ENCODE peak calls at places on chromosomes 12 and 14, in ten cellular contexts. One of them, this sample, is unnamed.

GRCh38 chr14:41606249-41607118 is at the start of gene LRFN5:
- DNase-seq in ACHN: no peak
- DNase-seq in heart left ventricle: peak; percentile 60
- DNase-seq in NCI-H1092 treated with DMSO at 0.1 percent for 48 hours: peak; percentile 96
- DNase-seq in HCT116: no peak
- DNase-seq in AG08395: no peak
- DNase-seq in nephron progenitor cell: peak; percentile 65
- DNase-seq in tibial nerve: no peak
- DNase-seq in esophagus squamous epithelium: no peak
- DNase-seq in ELR: peak; percentile 2
- DNase-seq in this sample: no peak

GRCh38 chr12:1007276-1007675 is 16.3 kb downstream of the ERC1 start:
- DNase-seq in HCT116: no peak
- DNase-seq in AG08395: no peak
- DNase-seq in esophagus squamous epithelium: no peak
- DNase-seq in ELR: no peak
- DNase-seq in ACHN: no peak
- DNase-seq in tibial nerve: no peak
- DNase-seq in NCI-H1092 treated with DMSO at 0.1 percent for 48 hours: no peak
- DNase-seq in heart left ventricle: no peak
- DNase-seq in nephron progenitor cell: no peak
- DNase-seq in this sample: no peak

GRCh38 chr14:52923902-52924575 is 26.8 kb downstream of the FERMT2 start:
- DNase-seq in AG08395: no peak
- DNase-seq in heart left ventricle: no peak
- DNase-seq in nephron progenitor cell: no peak
- DNase-seq in tibial nerve: no peak
- DNase-seq in ELR: peak; percentile 24
- DNase-seq in esophagus squamous epithelium: no peak
- DNase-seq in HCT116: no peak
- DNase-seq in ACHN: peak; percentile 37
- DNase-seq in NCI-H1092 treated with DMSO at 0.1 percent for 48 hours: no peak
- DNase-seq in this sample: peak; percentile 16

GRCh38 chr14:99191663-99192621 is 80.1 kb downstream of the BCL11B start:
- DNase-seq in ACHN: peak; percentile 45
- DNase-seq in ELR: peak; percentile 4
- DNase-seq in nephron progenitor cell: no peak
- DNase-seq in NCI-H1092 treated with DMSO at 0.1 percent for 48 hours: peak; percentile 85
- DNase-seq in tibial nerve: peak; percentile 62
- DNase-seq in HCT116: no peak
- DNase-seq in heart left ventricle: peak; percentile 38
- DNase-seq in AG08395: peak; percentile 68
- DNase-seq in esophagus squamous epithelium: no peak
- DNase-seq in this sample: peak; percentile 42

GRCh38 chr12:123264642-123265041 is 7.0 kb downstream of the CDK2AP1 start:
- DNase-seq in NCI-H1092 treated with DMSO at 0.1 percent for 48 hours: no peak
- DNase-seq in AG08395: no peak
- DNase-seq in tibial nerve: no peak
- DNase-seq in ELR: no peak
- DNase-seq in heart left ventricle: no peak
- DNase-seq in HCT116: no peak
- DNase-seq in esophagus squamous epithelium: no peak
- DNase-seq in nephron progenitor cell: no peak
- DNase-seq in ACHN: no peak
- DNase-seq in this sample: peak; percentile 23

GRCh38 chr12:57844725-57845477 is 1.6 kb downstream of the CTDSP2 start:
- DNase-seq in nephron progenitor cell: peak; percentile 62
- DNase-seq in ELR: peak; percentile 88
- DNase-seq in NCI-H1092 treated with DMSO at 0.1 percent for 48 hours: no peak
- DNase-seq in HCT116: peak; percentile 23
- DNase-seq in AG08395: peak; percentile 87
- DNase-seq in ACHN: peak; percentile 93
- DNase-seq in tibial nerve: peak; percentile 84
- DNase-seq in esophagus squamous epithelium: no peak
- DNase-seq in heart left ventricle: peak; percentile 86
- DNase-seq in this sample: no peak

GRCh38 chr14:63542231-63542999 is 762 bp downstream of the PPP2R5E start:
- DNase-seq in tibial nerve: no peak
- DNase-seq in nephron progenitor cell: peak; percentile 51
- DNase-seq in esophagus squamous epithelium: no peak
- DNase-seq in NCI-H1092 treated with DMSO at 0.1 percent for 48 hours: peak; percentile 75
- DNase-seq in HCT116: no peak
- DNase-seq in AG08395: peak; percentile 8
- DNase-seq in heart left ventricle: peak; percentile 41
- DNase-seq in ACHN: peak; percentile 28
- DNase-seq in ELR: peak; percentile 49
- DNase-seq in this sample: peak; percentile 5

GRCh38 chr14:73472182-73473114 is 14.1 kb upstream of the NUMB start:
- DNase-seq in ACHN: peak; percentile 66
- DNase-seq in nephron progenitor cell: peak; percentile 14
- DNase-seq in NCI-H1092 treated with DMSO at 0.1 percent for 48 hours: peak; percentile 82
- DNase-seq in AG08395: peak; percentile 76
- DNase-seq in ELR: peak; percentile 78
- DNase-seq in heart left ventricle: no peak
- DNase-seq in tibial nerve: peak; percentile 36
- DNase-seq in esophagus squamous epithelium: no peak
- DNase-seq in HCT116: peak; percentile 60
- DNase-seq in this sample: peak; percentile 75

GRCh38 chr12:76872415-76872814 is 6.4 kb downstream of the CSRP2 start:
- DNase-seq in nephron progenitor cell: no peak
- DNase-seq in HCT116: no peak
- DNase-seq in ELR: no peak
- DNase-seq in heart left ventricle: no peak
- DNase-seq in ACHN: no peak
- DNase-seq in esophagus squamous epithelium: no peak
- DNase-seq in tibial nerve: no peak
- DNase-seq in NCI-H1092 treated with DMSO at 0.1 percent for 48 hours: no peak
- DNase-seq in AG08395: no peak
- DNase-seq in this sample: no peak

GRCh38 chr12:49010092-49010668 is 8.4 kb downstream of the PRKAG1 start:
- DNase-seq in HCT116: no peak
- DNase-seq in tibial nerve: no peak
- DNase-seq in ELR: no peak
- DNase-seq in ACHN: no peak
- DNase-seq in heart left ventricle: peak; percentile 11
- DNase-seq in AG08395: no peak
- DNase-seq in esophagus squamous epithelium: no peak
- DNase-seq in NCI-H1092 treated with DMSO at 0.1 percent for 48 hours: no peak
- DNase-seq in nephron progenitor cell: no peak
- DNase-seq in this sample: no peak

GRCh38 chr14:99519347-99519881 is 38.2 kb downstream of the CCNK start:
- DNase-seq in tibial nerve: no peak
- DNase-seq in heart left ventricle: no peak
- DNase-seq in AG08395: no peak
- DNase-seq in ELR: no peak
- DNase-seq in NCI-H1092 treated with DMSO at 0.1 percent for 48 hours: no peak
- DNase-seq in ACHN: no peak
- DNase-seq in HCT116: no peak
- DNase-seq in esophagus squamous epithelium: no peak
- DNase-seq in nephron progenitor cell: no peak
- DNase-seq in this sample: no peak

GRCh38 chr12:16524378-16524777 is 81.6 kb downstream of the LMO3 start:
- DNase-seq in heart left ventricle: no peak
- DNase-seq in HCT116: peak; percentile 8
- DNase-seq in ACHN: no peak
- DNase-seq in esophagus squamous epithelium: no peak
- DNase-seq in AG08395: no peak
- DNase-seq in nephron progenitor cell: no peak
- DNase-seq in ELR: no peak
- DNase-seq in tibial nerve: no peak
- DNase-seq in NCI-H1092 treated with DMSO at 0.1 percent for 48 hours: no peak
- DNase-seq in this sample: no peak

GRCh38 chr14:90642239-90642717 is 174.0 kb downstream of the TTC7B start:
- DNase-seq in esophagus squamous epithelium: no peak
- DNase-seq in heart left ventricle: no peak
- DNase-seq in tibial nerve: no peak
- DNase-seq in NCI-H1092 treated with DMSO at 0.1 percent for 48 hours: no peak
- DNase-seq in nephron progenitor cell: no peak
- DNase-seq in AG08395: no peak
- DNase-seq in ELR: no peak
- DNase-seq in ACHN: no peak
- DNase-seq in HCT116: no peak
- DNase-seq in this sample: no peak

GRCh38 chr12:56338643-56339422 is at the start of gene IL23A:
- DNase-seq in heart left ventricle: no peak
- DNase-seq in esophagus squamous epithelium: no peak
- DNase-seq in ACHN: no peak
- DNase-seq in HCT116: no peak
- DNase-seq in tibial nerve: no peak
- DNase-seq in NCI-H1092 treated with DMSO at 0.1 percent for 48 hours: no peak
- DNase-seq in nephron progenitor cell: no peak
- DNase-seq in AG08395: no peak
- DNase-seq in ELR: peak; percentile 66
- DNase-seq in this sample: peak; percentile 82

GRCh38 chr14:25046301-25046943 is 3.5 kb downstream of the STXBP6 start:
- DNase-seq in tibial nerve: no peak
- DNase-seq in AG08395: no peak
- DNase-seq in ELR: no peak
- DNase-seq in HCT116: no peak
- DNase-seq in ACHN: no peak
- DNase-seq in esophagus squamous epithelium: no peak
- DNase-seq in NCI-H1092 treated with DMSO at 0.1 percent for 48 hours: no peak
- DNase-seq in heart left ventricle: no peak
- DNase-seq in nephron progenitor cell: no peak
- DNase-seq in this sample: no peak